ENCODE peak calls at places on chromosomes 2 and 18, in seven cellular contexts. Y, N, U, X, W, K and V are unnamed samples.

GRCh38 chr18:8858888-8859511 is 153.6 kb downstream of the MTCL1 start:
- DNase-seq in Y (no peak), N (peak; percentile 97), U (no peak), X (peak; percentile 94), W (peak; percentile 38), K (no peak), V (peak; percentile 94)

GRCh38 chr2:49917654-49918053 is 763.3 kb upstream of the FSHR start:
- DNase-seq in Y (no peak), N (no peak), U (no peak), X (no peak), W (no peak), K (no peak), V (no peak)

GRCh38 chr2:96685285-96685591 is 42.7 kb downstream of the FER1L5 start:
- DNase-seq in Y (no peak), N (peak; percentile 47), U (no peak), X (no peak), W (no peak), K (no peak), V (no peak)

GRCh38 chr2:158011055-158011771 is 90.5 kb upstream of the UPP2 start:
- DNase-seq in Y (no peak), N (no peak), U (no peak), X (peak; percentile 44), W (no peak), K (no peak), V (no peak)

GRCh38 chr2:47401789-47402554 is 984 bp upstream of the MSH2 start:
- DNase-seq in Y (no peak), N (no peak), U (no peak), X (no peak), W (peak; percentile 20), K (no peak), V (no peak)

GRCh38 chr18:9690418-9691178 is 17.5 kb upstream of the RAB31 start:
- DNase-seq in Y (no peak), N (no peak), U (no peak), X (no peak), W (no peak), K (no peak), V (no peak)

GRCh38 chr2:207143474-207144190 is 22.1 kb downstream of the KLF7 start:
- DNase-seq in Y (no peak), N (peak; percentile 89), U (no peak), X (peak; percentile 89), W (no peak), K (peak; percentile 82), V (no peak)

GRCh38 chr18:50297621-50298442 is 10.3 kb upstream of the CXXC1 start:
- DNase-seq in Y (peak; percentile 92), N (peak; percentile 90), U (no peak), X (peak; percentile 43), W (no peak), K (peak; percentile 68), V (no peak)

GRCh38 chr18:12701161-12701560 is 1.4 kb downstream of the CEP76 start:
- DNase-seq in Y (no peak), N (no peak), U (no peak), X (no peak), W (no peak), K (no peak), V (no peak)

GRCh38 chr2:66607152-66607551 is 172.2 kb downstream of the MEIS1 start:
- DNase-seq in Y (no peak), N (no peak), U (no peak), X (no peak), W (no peak), K (no peak), V (no peak)

GRCh38 chr2:180184506-180184905 is 177.4 kb upstream of the CWC22 start:
- DNase-seq in Y (no peak), N (peak; percentile 65), U (no peak), X (no peak), W (no peak), K (no peak), V (no peak)

GRCh38 chr2:28423856-28424605 is 31.4 kb downstream of the FOSL2 start:
- DNase-seq in Y (no peak), N (no peak), U (no peak), X (no peak), W (no peak), K (no peak), V (no peak)

GRCh38 chr2:231296401-231296800 is 98.0 kb downstream of the ARMC9 start:
- DNase-seq in Y (no peak), N (no peak), U (no peak), X (no peak), W (no peak), K (no peak), V (no peak)

GRCh38 chr2:25276569-25277465 is 64.9 kb downstream of the DNMT3A start:
- DNase-seq in Y (peak; percentile 94), N (peak; percentile 42), U (no peak), X (no peak), W (peak; percentile 30), K (peak; percentile 78), V (no peak)

GRCh38 chr2:72895759-72896281 is 8.6 kb downstream of the SPR start:
- DNase-seq in Y (no peak), N (peak; percentile 73), U (no peak), X (peak; percentile 24), W (no peak), K (peak; percentile 21), V (peak; percentile 7)

GRCh38 chr2:236369606-236370005 is 105.4 kb upstream of the ASB18 start:
- DNase-seq in Y (peak; percentile 81), N (peak; percentile 4), U (no peak), X (no peak), W (no peak), K (no peak), V (no peak)

GRCh38 chr2:128309341-128310093 is 9.2 kb downstream of the HS6ST1 start:
- DNase-seq in Y (peak; percentile 70), N (no peak), U (no peak), X (peak; percentile 87), W (peak; percentile 68), K (peak; percentile 80), V (peak; percentile 74)

GRCh38 chr18:48940854-48941531 is 9.8 kb downstream of the SMAD7 start:
- DNase-seq in Y (no peak), N (no peak), U (no peak), X (peak; percentile 53), W (no peak), K (no peak), V (no peak)

GRCh38 chr2:195638738-195639137 is 18.3 kb upstream of the SLC39A10 start:
- DNase-seq in Y (no peak), N (no peak), U (no peak), X (no peak), W (no peak), K (no peak), V (no peak)

DNA sequence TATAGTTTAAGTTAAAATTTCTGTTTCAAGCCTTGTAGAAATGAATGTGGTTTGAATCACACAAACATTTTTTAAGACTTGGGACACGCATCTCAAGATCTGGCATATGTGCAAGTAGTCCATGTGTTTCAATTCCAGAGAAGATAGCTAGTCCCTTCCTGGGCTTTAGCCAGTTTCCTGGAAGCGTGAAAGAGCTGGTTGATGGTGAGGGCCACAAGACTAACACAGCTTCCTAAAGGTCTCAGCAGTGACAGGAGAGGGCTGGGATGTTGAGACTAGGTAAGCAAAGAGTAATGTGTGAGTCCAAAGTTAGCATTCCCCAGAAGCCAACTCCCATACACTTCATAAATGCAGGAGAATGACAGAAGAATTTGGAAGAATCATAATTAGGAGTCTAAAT is 111.9 kb upstream of the MAP2 start:
- DNase-seq in Y (no peak), N (no peak), U (no peak), X (no peak), W (no peak), K (no peak), V (no peak)
- H3K4me3 ChIP-seq in Y (no peak overlapping the region), N (no peak overlapping the region), U (no peak overlapping the region), X (no peak overlapping the region), W (no peak overlapping the region), K (no peak overlapping the region), V (no peak overlapping the region)

DNA sequence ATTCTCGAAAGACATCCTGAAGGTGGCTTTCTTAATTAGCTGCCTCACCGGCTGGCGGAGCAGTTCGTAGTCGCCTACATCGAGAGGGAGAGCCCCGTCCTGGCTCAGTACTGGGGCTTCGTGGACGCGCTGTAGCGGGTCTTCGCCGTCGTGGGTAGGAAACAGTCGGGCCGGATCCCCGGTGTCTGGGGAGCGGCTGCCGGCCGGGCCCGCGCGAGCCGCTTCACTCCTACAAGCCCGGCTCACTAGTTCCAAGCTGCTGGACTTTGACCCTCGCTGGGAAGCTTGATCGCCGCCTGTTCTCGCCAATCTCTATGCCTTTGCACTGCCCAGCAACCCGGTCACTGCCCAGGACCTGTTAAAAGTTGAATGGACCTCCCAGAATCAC is 41.3 kb upstream of the AKAIN1 start:
- DNase-seq in Y (peak; percentile 82), N (peak; percentile 48), U (no peak), X (peak; percentile 71), W (peak; percentile 54), K (peak; percentile 34), V (no peak)
- H3K27ac ChIP-seq in Y (peak overlapping the region; percentile 97), N (peak overlapping the region; percentile 97), U (no peak overlapping the region), X (peak overlapping the region; percentile 88), W (peak overlapping the region; percentile 92), K (peak overlapping the region; percentile 99), V (peak overlapping the region; percentile 100)

GRCh38 chr2:81481994-81482368 is 1177.4 kb upstream of the LRRTM1 start:
- DNase-seq in Y (no peak), N (peak; percentile 0), U (no peak), X (no peak), W (peak; percentile 83), K (no peak), V (no peak)
- H3K4me3 ChIP-seq in Y (no peak overlapping the region), N (no peak overlapping the region), U (no peak overlapping the region), X (no peak overlapping the region), W (peak overlapping the region; percentile 48), K (no peak overlapping the region), V (peak overlapping the region; percentile 57)

DNA sequence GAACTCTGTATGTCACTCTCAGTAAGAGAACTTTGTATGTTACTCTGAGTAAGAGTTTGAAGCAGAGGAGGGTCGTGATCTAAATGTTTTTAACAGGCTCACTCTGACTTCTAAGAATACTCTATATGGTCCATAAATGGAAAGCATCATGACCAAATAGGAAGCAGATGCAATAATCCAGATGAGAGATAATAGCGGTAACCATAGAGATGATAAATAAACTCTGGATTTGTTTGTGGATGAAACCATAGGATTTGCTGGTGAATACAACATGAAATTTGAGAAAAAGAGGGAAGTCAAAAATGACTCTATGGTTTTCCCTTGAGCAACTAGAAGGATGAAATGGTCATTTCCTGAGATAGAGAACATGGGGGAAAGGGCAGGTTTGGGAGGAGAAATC is 3.9 kb downstream of the HEATR5B start:
- DNase-seq in Y (no peak), N (no peak), U (no peak), X (peak; percentile 57), W (no peak), K (no peak), V (no peak)
- H3K27ac ChIP-seq in Y (peak overlapping the region; percentile 78), N (no peak overlapping the region), U (no peak overlapping the region), X (no peak overlapping the region), W (no peak overlapping the region), K (no peak overlapping the region), V (no peak overlapping the region)

GRCh38 chr2:232386490-232386739 is 7.9 kb downstream of the ALPP start:
- DNase-seq in Y (no peak), N (no peak), U (no peak), X (no peak), W (no peak), K (no peak), V (no peak)

GRCh38 chr2:232388324-232388891 is 9.9 kb downstream of the ALPP start:
- DNase-seq in Y (peak; percentile 78), N (no peak), U (no peak), X (no peak), W (no peak), K (no peak), V (no peak)

GRCh38 chr2:232385660-232386489 is 7.3 kb downstream of the ALPP start:
- DNase-seq in Y (no peak), N (peak; percentile 97), U (peak; percentile 33), X (peak; percentile 96), W (no peak), K (no peak), V (peak; percentile 50)

GRCh38 chr2:232387451-232388171 is 9.1 kb downstream of the ALPP start:
- DNase-seq in Y (no peak), N (no peak), U (no peak), X (peak; percentile 18), W (no peak), K (no peak), V (no peak)

GRCh38 chr2:232386740-232387450 is 8.3 kb downstream of the ALPP start:
- DNase-seq in Y (peak; percentile 84), N (peak; percentile 38), U (no peak), X (peak; percentile 70), W (no peak), K (no peak), V (no peak)
- H3K4me3 ChIP-seq in Y (peak overlapping the region; percentile 28), N (peak overlapping the region; percentile 2), U (no peak overlapping the region), X (no peak overlapping the region), W (no peak overlapping the region), K (no peak overlapping the region), V (no peak overlapping the region)